ENCODE peak calls at places on chromosomes 5 and 9, in seven cellular contexts. G is KBM-7, S is NCI-H460, K is lower leg skin, X is EL, J is GM18507, N is kidney epithelial cell. I is an unnamed sample.

GRCh38 chr5:449151-449550 is 6.2 kb downstream of the EXOC3 start:
- DNase-seq in X (no peak), N (no peak), J (no peak), G (no peak), S (no peak), K (no peak), I (no peak)

GRCh38 chr5:141692533-141692888 is 10.5 kb upstream of the ARAP3 start:
- DNase-seq in J (no peak), X (no peak), K (no peak), G (no peak), S (no peak), N (no peak), I (no peak)

GRCh38 chr5:176625966-176626875 is 4.1 kb downstream of the SNCB start:
- DNase-seq in X (no peak), N (no peak), S (no peak), G (no peak), J (no peak), K (no peak), I (no peak)

GRCh38 chr9:10704720-10705119 is 91.9 kb upstream of the PTPRD start:
- DNase-seq in G (no peak), N (peak), K (no peak), S (no peak), X (no peak), J (no peak), I (no peak)

GRCh38 chr9:133725886-133726285 is 12.3 kb downstream of the SARDH start:
- DNase-seq in X (no peak), J (no peak), N (no peak), K (peak), G (no peak), S (no peak), I (no peak)

GRCh38 chr5:111781200-111781599 is 24.2 kb upstream of the NREP start:
- DNase-seq in S (no peak), J (no peak), X (peak), K (peak), G (peak), N (no peak), I (no peak)

GRCh38 chr5:41371741-41372140 is 138.7 kb downstream of the PLCXD3 start:
- DNase-seq in J (no peak), K (no peak), N (no peak), G (no peak), S (no peak), X (peak), I (no peak)

GRCh38 chr5:143182901-143183820 is 220.3 kb downstream of the NR3C1 start:
- DNase-seq in K (no peak), J (no peak), X (no peak), G (no peak), S (no peak), N (no peak), I (peak)

GRCh38 chr5:92795633-92796032 is 785.4 kb downstream of the NR2F1-AS1 start:
- DNase-seq in N (no peak), G (no peak), X (no peak), J (no peak), K (no peak), S (no peak), I (no peak)

GRCh38 chr5:74205745-74206570 is 434.6 kb downstream of the ENC1 start:
- DNase-seq in N (no peak), G (no peak), K (no peak), J (no peak), S (no peak), X (no peak), I (no peak)

GRCh38 chr5:10161778-10162177 is 87.9 kb downstream of the ATPSCKMT start:
- DNase-seq in X (no peak), G (no peak), S (no peak), N (no peak), J (no peak), K (no peak), I (no peak)

GRCh38 chr9:131008563-131008908 is 438 bp upstream of the LAMC3 start:
- DNase-seq in J (no peak), N (no peak), X (no peak), S (no peak), K (no peak), G (no peak), I (no peak)

GRCh38 chr9:24582363-24583126 is 36.8 kb upstream of the IZUMO3 start:
- DNase-seq in S (no peak), X (no peak), G (no peak), J (no peak), N (no peak), K (no peak), I (no peak)